ENCODE peak calls at places on chromosome 17, in ten cellular contexts. A, Y, T, K, Q, C, E, P, D and S are unnamed samples.

GRCh38 chr17:42773290-42774035 is at the start of gene VPS25:
- DNase-seq in D (peak), Y (peak), Q (peak), T (peak), P (peak), A (peak), K (peak), C (peak), E (peak), S (peak)

GRCh38 chr17:74957935-74958549 is 14.5 kb downstream of the HID1 start:
- DNase-seq in C (peak), D (peak), Y (peak), K (peak), T (peak), A (peak), P (peak), Q (peak), E (peak), S (peak)

GRCh38 chr17:83012161-83012800 is 67.1 kb upstream of the METRNL start:
- DNase-seq in C (no peak), T (no peak), K (no peak), A (no peak), D (no peak), Y (no peak), Q (no peak), P (no peak), E (no peak), S (no peak)

GRCh38 chr17:9522074-9522473 is 53.5 kb downstream of the STX8 start:
- DNase-seq in Y (no peak), P (peak), E (peak), T (no peak), Q (peak), C (no peak), K (no peak), D (peak), A (peak), S (no peak)

GRCh38 chr17:5203178-5203907 is 11.7 kb upstream of the ZNF594 start:
- DNase-seq in E (no peak), Q (no peak), T (no peak), C (no peak), Y (no peak), A (no peak), D (peak), P (no peak), K (no peak), S (no peak)

GRCh38 chr17:41455236-41455635 is 11.9 kb downstream of the KRT32 start:
- DNase-seq in D (no peak), E (no peak), A (no peak), K (no peak), P (no peak), Q (no peak), Y (no peak), T (no peak), C (no peak), S (no peak)

GRCh38 chr17:41009301-41009760 is 403 bp upstream of the KRTAP3-1 start:
- DNase-seq in Y (no peak), Q (peak), P (peak), C (no peak), A (no peak), T (no peak), E (no peak), D (peak), K (no peak), S (no peak)

GRCh38 chr17:36833279-36833678 is 104.0 kb upstream of the LHX1 start:
- DNase-seq in Q (no peak), P (no peak), Y (no peak), K (no peak), C (no peak), A (no peak), T (no peak), E (no peak), D (no peak), S (no peak)

GRCh38 chr17:31754239-31754945 is 104.7 kb downstream of the COPRS start:
- DNase-seq in D (peak), P (no peak), C (no peak), Y (no peak), A (no peak), E (no peak), K (no peak), Q (no peak), T (no peak), S (no peak)

GRCh38 chr17:50637829-50638571 is 3.3 kb downstream of the ABCC3 start:
- DNase-seq in E (no peak), T (no peak), A (no peak), K (no peak), C (no peak), D (peak), Y (no peak), Q (peak), P (no peak), S (no peak)

GRCh38 chr17:80365983-80366382 is 49.0 kb upstream of the ENDOV start:
- DNase-seq in E (no peak), K (no peak), Q (no peak), Y (no peak), P (no peak), C (no peak), A (no peak), D (no peak), T (no peak), S (no peak)

GRCh38 chr17:2111691-2112090 is 56.8 kb downstream of the HIC1 start:
- DNase-seq in D (no peak), C (no peak), T (no peak), E (no peak), Q (no peak), P (no peak), K (no peak), A (no peak), Y (no peak), S (no peak)